ENCODE peak calls at places on chromosomes 4 and X, in eight cellular contexts. Y is hepatocyte, B is psoas muscle, X is bronchial epithelial cell, L is lower lobe of right lung, G is heart right ventricle, Z is GM12878, V is cardiac muscle cell. K is an unnamed sample.

GRCh38 chr4:173492315-173492714 is 37.7 kb downstream of the HAND2 start:
- DNase-seq in L (no peak), V (no peak), G (no peak), X (no peak), B (no peak), Y (no peak), Z (no peak), K (no peak)

GRCh38 chr4:151948351-151949016 is 187.7 kb upstream of the GATB start:
- DNase-seq in L (no peak), V (no peak), G (no peak), B (no peak), Z (no peak), X (peak), Y (no peak), K (no peak)

GRCh38 chr4:103934178-103934789 is 214.5 kb upstream of the TACR3 start:
- DNase-seq in X (peak), L (no peak), V (peak), G (no peak), Z (no peak), B (no peak), Y (peak), K (peak)

GRCh38 chr4:8221476-8221875 is 22.4 kb downstream of the SH3TC1 start:
- DNase-seq in Y (no peak), Z (peak), L (no peak), B (no peak), G (no peak), X (no peak), V (no peak), K (no peak)

GRCh38 chr4:1503583-1504471 is 97.6 kb upstream of the NKX1-1 start:
- DNase-seq in Z (no peak), V (no peak), Y (no peak), X (no peak), G (no peak), L (peak), B (no peak), K (no peak)

GRCh38 chr4:8817081-8817812 is 54.4 kb downstream of the HMX1 start:
- DNase-seq in B (no peak), V (no peak), Z (no peak), L (peak), X (no peak), G (no peak), Y (no peak), K (no peak)

GRCh38 chrX:57771689-57772088 is 91.6 kb upstream of the NLRP2B start:
- DNase-seq in Z (no peak), G (no peak), X (peak), L (no peak), V (no peak), Y (no peak), B (no peak), K (no peak)

GRCh38 chrX:120380699-120381098 is 18.8 kb downstream of the ATP1B4 start:
- DNase-seq in Y (peak), L (no peak), B (no peak), X (peak), V (no peak), Z (no peak), G (no peak), K (peak)

GRCh38 chrX:130625381-130625780 is 223.6 kb downstream of the RBMX2 start:
- DNase-seq in X (no peak), B (no peak), L (no peak), G (no peak), V (no peak), Z (no peak), Y (no peak), K (no peak)

GRCh38 chr4:159090255-159090654 is 12.6 kb upstream of the RAPGEF2 start:
- DNase-seq in Z (no peak), Y (no peak), X (no peak), V (no peak), G (no peak), B (no peak), L (no peak), K (no peak)

GRCh38 chr4:52076731-52077130 is 25.6 kb downstream of the SPATA18 start:
- DNase-seq in Y (peak), G (peak), V (peak), L (no peak), Z (no peak), B (peak), X (no peak), K (no peak)

GRCh38 chrX:3990569-3990968 is 277.1 kb upstream of the PRKX start:
- DNase-seq in G (no peak), B (no peak), Y (peak), V (peak), L (no peak), X (no peak), Z (no peak), K (no peak)

GRCh38 chrX:125765347-125765746 is 400.7 kb downstream of the DCAF12L2 start:
- DNase-seq in L (no peak), Z (no peak), Y (no peak), B (no peak), G (no peak), V (no peak), X (no peak), K (no peak)

GRCh38 chrX:120562569-120562926 is 1.8 kb upstream of the CUL4B start:
- DNase-seq in X (no peak), G (no peak), Z (no peak), V (no peak), B (no peak), Y (no peak), L (no peak), K (no peak)

GRCh38 chr4:41430796-41431195 is 107.2 kb upstream of the LIMCH1 start:
- DNase-seq in X (no peak), L (no peak), Y (no peak), G (no peak), V (no peak), B (no peak), Z (no peak), K (no peak)

GRCh38 chr4:141099326-141099725 is 33.9 kb downstream of the RNF150 start:
- DNase-seq in X (no peak), L (no peak), B (no peak), Z (no peak), Y (no peak), V (no peak), G (no peak), K (no peak)

GRCh38 chr4:145098675-145099037 is 545 bp downstream of the ABCE1 start:
- DNase-seq in Y (peak), B (peak), G (no peak), Z (no peak), X (peak), L (no peak), V (peak), K (no peak)

GRCh38 chr4:111854494-111855087 is 290.7 kb upstream of the FAM241A start:
- DNase-seq in G (no peak), L (no peak), Z (no peak), X (peak), Y (peak), V (peak), B (no peak), K (peak)

GRCh38 chrX:132612990-132613564 is 124.2 kb upstream of the MBNL3 start:
- DNase-seq in B (peak), Y (peak), L (peak), G (peak), V (peak), Z (no peak), X (peak), K (no peak)

GRCh38 chr4:143035661-143036060 is 149.1 kb upstream of the USP38 start:
- DNase-seq in B (no peak), Y (no peak), Z (no peak), G (no peak), X (no peak), V (no peak), L (no peak), K (no peak)
- TF ChIP-seq CTCF in B (no peak), Y (no peak), Z (no peak), G (no peak), X (no peak), V (no peak), L (no peak), K (no peak)

DNA sequence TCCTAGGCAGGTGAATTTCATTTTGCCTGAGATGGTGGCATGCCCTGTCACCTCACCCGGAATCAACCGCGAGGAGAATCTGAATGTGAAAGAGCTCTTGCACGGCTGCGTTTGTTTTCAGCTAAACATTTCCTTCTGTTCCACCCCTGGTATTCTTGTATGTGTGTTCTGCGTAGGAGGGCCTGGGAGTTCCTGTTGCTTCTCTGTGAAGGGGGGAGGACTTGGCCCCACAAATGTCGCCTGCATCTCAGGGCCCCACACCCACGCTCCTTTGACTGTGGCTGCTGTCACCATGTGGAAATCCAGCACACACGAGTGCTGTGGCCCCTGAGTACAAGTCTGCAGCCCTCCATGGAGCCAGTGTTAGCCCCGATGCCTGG is 45.8 kb upstream of the CLCN4 start:
- DNase-seq in X (no peak), G (no peak), B (no peak), V (no peak), Y (no peak), L (no peak), Z (peak), K (no peak)
- H3K4me3 ChIP-seq in X (no peak), G (no peak), B (no peak), V (no peak), Y (no peak), L (no peak), Z (peak), K (no peak)

GRCh38 chr4:182901337-182901736 is 15.8 kb downstream of the DCTD start:
- DNase-seq in Z (no peak), X (no peak), V (no peak), Y (no peak), G (no peak), L (no peak), B (no peak), K (no peak)

GRCh38 chr4:182906786-182907185 is 10.4 kb downstream of the DCTD start:
- DNase-seq in L (no peak), X (no peak), Z (no peak), B (no peak), Y (no peak), G (no peak), V (no peak), K (no peak)

GRCh38 chr4:182905038-182905437 is 12.1 kb downstream of the DCTD start:
- DNase-seq in Y (no peak), Z (no peak), L (no peak), B (no peak), X (no peak), G (no peak), V (no peak), K (no peak)

GRCh38 chr4:182903013-182903412 is 14.2 kb downstream of the DCTD start:
- DNase-seq in G (no peak), L (no peak), V (no peak), B (no peak), Z (no peak), X (no peak), Y (no peak), K (no peak)

DNA sequence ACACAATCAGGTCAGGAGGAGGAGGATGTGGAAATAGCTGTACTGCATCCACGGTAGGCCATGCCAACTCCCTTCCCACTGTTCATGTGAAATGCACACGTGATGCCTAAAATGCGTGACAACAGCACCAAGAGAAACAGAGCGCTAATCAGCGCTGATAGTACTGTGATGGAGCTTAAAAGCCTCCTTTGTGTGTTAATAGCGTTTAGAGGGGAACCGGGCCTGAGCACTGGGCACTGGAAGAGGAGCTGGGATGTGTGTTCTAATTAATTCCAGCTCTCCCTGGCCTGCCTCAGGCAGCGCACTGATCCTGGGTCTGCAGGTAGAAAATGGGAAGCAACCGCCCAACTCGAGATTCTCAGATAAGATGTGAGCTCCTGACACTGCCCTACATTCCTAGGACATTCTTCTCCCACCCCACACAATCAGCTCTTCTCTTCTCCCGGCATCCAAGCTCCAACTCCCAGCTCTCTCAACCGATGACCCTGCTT is 12.9 kb downstream of the DCTD start:
- DNase-seq in L (no peak), Z (no peak), V (no peak), G (no peak), Y (no peak), B (no peak), X (no peak), K (no peak)
- TF ChIP-seq CTCF in L (no peak), Z (no peak), V (no peak), G (no peak), Y (no peak), B (no peak), X (no peak), K (no peak)

GRCh38 chr4:143389543-143390195 is 53.0 kb downstream of the GAB1 start:
- DNase-seq in V (no peak), L (no peak), X (peak), Y (no peak), Z (no peak), G (no peak), B (no peak), K (peak)
- H3K4me3 ChIP-seq in V (no peak), L (no peak), X (no peak), Y (no peak), Z (no peak), G (no peak), B (peak), K (no peak)